ENCODE peak calls at places on chromosomes 16 and 17, in six cellular contexts. V is activated effector memory CD4-positive, alpha-beta T cell treated with anti-CD3 and anti-CD28 coated beads, Interleukin-2, amount 50 U/mL, for 16 hours; R is AG09309; J is kidney tubule cell; U is NCI-H2081; M is fibroblast of lung. Y is an unnamed sample.

GRCh38 chr17:74920306-74920620 is 2.8 kb downstream of the USH1G start:
- DNase-seq in J (no peak), U (no peak), R (no peak), V (no peak), M (no peak), Y (no peak)

GRCh38 chr16:34802848-34803599 is 1343.6 kb downstream of the TP53TG3F start:
- DNase-seq in R (no peak), V (no peak), J (no peak), U (no peak), M (no peak), Y (peak)

GRCh38 chr16:85901760-85902365 is 2.9 kb downstream of the IRF8 start:
- DNase-seq in R (no peak), V (no peak), J (no peak), U (no peak), M (no peak), Y (no peak)

GRCh38 chr17:33200587-33200986 is 92.5 kb downstream of the ASIC2 start:
- DNase-seq in J (peak), V (no peak), U (no peak), M (peak), R (no peak), Y (no peak)

GRCh38 chr17:66629762-66630161 is 205.2 kb upstream of the CACNG5 start:
- DNase-seq in M (no peak), U (no peak), R (no peak), V (no peak), J (no peak), Y (no peak)

GRCh38 chr17:82841921-82842596 is 2.2 kb upstream of the ZNF750 start:
- DNase-seq in M (no peak), R (no peak), U (no peak), J (no peak), V (no peak), Y (peak)

GRCh38 chr16:711548-712320 is 3.2 kb upstream of the METRN start:
- DNase-seq in V (peak), U (peak), J (peak), R (no peak), M (peak), Y (no peak)

GRCh38 chr17:50684612-50685333 is 22.9 kb downstream of the ANKRD40 start:
- DNase-seq in R (no peak), J (no peak), U (no peak), V (peak), M (no peak), Y (no peak)

GRCh38 chr16:51592013-51592501 is 441.0 kb upstream of the SALL1 start:
- DNase-seq in V (no peak), U (peak), J (peak), M (no peak), R (no peak), Y (no peak)

GRCh38 chr17:48153711-48154642 is 46.4 kb downstream of the SNX11 start:
- DNase-seq in M (peak), U (peak), V (no peak), R (peak), J (peak), Y (no peak)

GRCh38 chr17:53950207-53950857 is 127.6 kb downstream of the KIF2B start:
- DNase-seq in U (no peak), V (no peak), R (no peak), M (no peak), J (peak), Y (no peak)

GRCh38 chr16:57273359-57273758 is 11.1 kb downstream of the PLLP start:
- DNase-seq in V (no peak), M (no peak), J (no peak), U (no peak), R (no peak), Y (no peak)

GRCh38 chr16:88726981-88727380 is 20.7 kb downstream of the CTU2 start:
- DNase-seq in V (no peak), U (peak), M (no peak), J (no peak), R (no peak), Y (no peak)

GRCh38 chr16:20348365-20349185 is 3.9 kb downstream of the UMOD start:
- DNase-seq in R (no peak), M (no peak), V (no peak), J (peak), U (no peak), Y (no peak)

GRCh38 chr16:3785413-3785812 is 68.1 kb upstream of the TRAP1 start:
- DNase-seq in V (no peak), J (no peak), R (no peak), U (no peak), M (no peak), Y (no peak)

GRCh38 chr17:51761105-51761504 is 397.4 kb downstream of the CA10 start:
- DNase-seq in J (no peak), R (no peak), V (no peak), M (no peak), U (no peak), Y (no peak)

GRCh38 chr16:24036614-24037013 is 200.8 kb downstream of the PRKCB start:
- DNase-seq in J (peak), U (peak), V (no peak), R (peak), M (peak), Y (no peak)

GRCh38 chr17:1134634-1135324 is 45.0 kb downstream of the ABR start:
- DNase-seq in U (no peak), M (no peak), J (no peak), V (no peak), R (no peak), Y (no peak)

Y was measured in RWPE2.